ENCODE peak calls at places on chromosomes 12 and 14, in ten cellular contexts. L is A549, O is suprapubic skin, B is ovary, P is sigmoid colon, T is stomach, V is SK-N-SH, W is upper lobe of left lung, E is transverse colon, D is GM12878. Y is an unnamed sample.

GRCh38 chr14:71662291-71662790 is 269.9 kb upstream of the RGS6 start:
- DNase-seq in L (no peak), O (no peak), B (no peak), P (no peak), T (no peak), V (no peak), W (no peak), E (no peak), D (no peak), Y (no peak)

GRCh38 chr12:100043657-100044056 is 58.9 kb upstream of the ANKS1B start:
- DNase-seq in L (no peak), O (no peak), B (no peak), P (no peak), T (no peak), V (no peak), W (no peak), E (no peak), D (no peak), Y (no peak)

GRCh38 chr12:14691560-14691959 is 4.8 kb downstream of the GUCY2C start:
- DNase-seq in L (no peak), O (peak; percentile 81), B (no peak), P (peak; percentile 71), T (peak; percentile 53), V (no peak), W (peak; percentile 80), E (peak; percentile 49), D (no peak), Y (peak; percentile 73)

GRCh38 chr12:10101042-10101579 is 2.3 kb upstream of the CLEC1A start:
- DNase-seq in L (no peak), O (no peak), B (no peak), P (peak; percentile 74), T (no peak), V (peak; percentile 14), W (no peak), E (no peak), D (no peak), Y (no peak)

GRCh38 chr12:46710125-46710743 is 115.6 kb downstream of the SLC38A4 start:
- DNase-seq in L (no peak), O (no peak), B (no peak), P (no peak), T (no peak), V (no peak), W (no peak), E (no peak), D (no peak), Y (no peak)

GRCh38 chr12:14664434-14665023 is 31.9 kb downstream of the GUCY2C start:
- DNase-seq in L (peak; percentile 58), O (no peak), B (no peak), P (no peak), T (peak; percentile 30), V (peak; percentile 15), W (no peak), E (peak; percentile 22), D (no peak), Y (no peak)

GRCh38 chr14:31025335-31026075 is at the start of gene AP4S1:
- DNase-seq in L (peak; percentile 31), O (peak; percentile 83), B (peak; percentile 70), P (peak; percentile 75), T (peak; percentile 36), V (peak; percentile 65), W (peak; percentile 50), E (peak; percentile 55), D (no peak), Y (peak; percentile 24)

GRCh38 chr12:132634411-132634990 is 15.9 kb downstream of the P2RX2 start:
- DNase-seq in L (no peak), O (no peak), B (no peak), P (peak; percentile 52), T (no peak), V (no peak), W (no peak), E (no peak), D (no peak), Y (no peak)

GRCh38 chr12:122870867-122871664 is 24.9 kb downstream of the VPS37B start:
- DNase-seq in L (no peak), O (peak; percentile 79), B (peak; percentile 14), P (peak; percentile 72), T (peak; percentile 73), V (peak; percentile 30), W (peak; percentile 37), E (peak; percentile 53), D (no peak), Y (no peak)

GRCh38 chr14:102363182-102363952 is 626 bp downstream of the TECPR2 start:
- DNase-seq in L (peak; percentile 16), O (peak; percentile 83), B (no peak), P (peak; percentile 74), T (peak; percentile 40), V (no peak), W (peak; percentile 39), E (peak; percentile 40), D (no peak), Y (no peak)

GRCh38 chr12:116916714-116917114 is 6.0 kb downstream of the FBXW8 start:
- DNase-seq in L (peak; percentile 90), O (no peak), B (no peak), P (no peak), T (peak; percentile 37), V (no peak), W (peak; percentile 86), E (peak; percentile 9), D (peak; percentile 51), Y (no peak)

GRCh38 chr14:100307215-100308111 is 1.2 kb upstream of the SLC25A29 start:
- DNase-seq in L (no peak), O (no peak), B (no peak), P (no peak), T (peak; percentile 46), V (peak; percentile 78), W (peak; percentile 45), E (peak; percentile 32), D (no peak), Y (no peak)

GRCh38 chr14:58944226-58944769 is 244.2 kb upstream of the DAAM1 start:
- DNase-seq in L (peak; percentile 3), O (no peak), B (no peak), P (no peak), T (no peak), V (no peak), W (no peak), E (peak; percentile 59), D (no peak), Y (no peak)

DNA sequence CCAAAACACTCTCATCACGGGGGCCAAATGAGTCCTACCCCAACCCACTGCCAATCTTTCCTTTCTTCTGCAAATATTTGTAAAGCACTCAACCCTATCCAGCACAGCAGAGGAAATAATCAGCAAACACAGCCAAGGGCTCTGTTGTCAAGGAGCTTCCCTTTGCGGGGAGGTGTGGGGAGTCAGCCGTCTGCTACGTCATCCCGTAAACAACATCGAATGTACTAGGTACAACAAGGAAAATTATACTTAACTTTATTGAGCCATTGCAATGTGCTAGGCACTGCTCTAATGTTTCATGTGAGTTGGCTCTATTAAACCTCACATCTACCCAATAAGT is 22.8 kb downstream of the TMEM63C start:
- DNase-seq in L (no peak), O (no peak), B (no peak), P (no peak), T (no peak), V (no peak), W (no peak), E (no peak), D (no peak), Y (no peak)
- H3K4me1 ChIP-seq in L (no peaks in the 10 kb centered on the region), O (no peaks in the 10 kb centered on the region), B (no peaks in the 10 kb centered on the region), P (no peaks in the 10 kb centered on the region), T (no peaks in the 10 kb centered on the region), V (no peaks in the 10 kb centered on the region), W (no peaks in the 10 kb centered on the region), E (no peaks in the 10 kb centered on the region), D (no peaks in the 10 kb centered on the region), Y (no peaks in the 10 kb centered on the region)

DNA sequence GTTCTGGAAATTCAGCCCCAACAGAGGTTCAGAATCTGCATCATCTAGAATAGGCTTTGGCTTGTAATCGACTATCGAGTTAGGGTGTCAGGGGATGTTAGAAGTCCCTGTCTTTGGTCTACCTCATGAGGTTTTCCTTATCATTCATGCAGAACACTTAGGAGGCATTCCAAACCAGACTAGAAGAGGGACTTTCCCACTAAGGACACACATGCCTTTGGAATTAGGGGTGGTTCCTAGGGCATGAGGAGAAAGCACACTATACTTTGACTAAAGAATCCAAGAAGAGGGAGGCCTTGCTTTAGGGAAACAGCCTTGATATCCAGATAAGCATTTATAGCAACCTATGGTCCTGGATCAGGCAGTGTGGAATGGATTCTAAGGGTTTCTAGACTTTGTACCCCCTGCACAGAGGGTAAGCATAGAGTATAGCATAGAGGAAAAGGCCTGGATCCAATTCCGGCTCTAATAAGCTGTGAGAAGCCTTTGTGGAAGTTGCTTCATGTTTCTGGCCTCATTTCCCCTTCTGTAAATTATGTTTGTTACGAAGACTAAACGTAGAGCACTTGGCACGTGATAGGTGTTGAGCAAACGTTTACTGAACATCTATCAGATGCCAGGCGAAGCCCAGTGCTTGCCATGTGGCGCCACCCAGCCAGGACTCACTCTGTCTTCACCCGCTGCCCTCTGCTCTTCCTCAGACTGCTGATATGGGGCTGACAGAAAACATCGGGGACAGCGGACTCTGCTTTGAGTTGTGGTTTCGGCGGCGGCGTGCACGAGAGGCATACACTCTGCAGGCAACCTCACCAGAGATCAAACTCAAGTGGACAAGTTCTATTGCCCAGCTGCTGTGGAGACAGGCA is 13.2 kb downstream of the ZNF219 start:
- DNase-seq in L (no peak), O (no peak), B (no peak), P (peak; percentile 84), T (peak; percentile 63), V (peak; percentile 15), W (peak; percentile 87), E (no peak), D (no peak), Y (no peak)
- TF ChIP-seq EP300 in L (no peak), O (no peak), B (no peak), P (no peak), T (no peak), V (no peak), W (no peak), E (no peak), D (no peak), Y (peak; percentile 11)

DNA sequence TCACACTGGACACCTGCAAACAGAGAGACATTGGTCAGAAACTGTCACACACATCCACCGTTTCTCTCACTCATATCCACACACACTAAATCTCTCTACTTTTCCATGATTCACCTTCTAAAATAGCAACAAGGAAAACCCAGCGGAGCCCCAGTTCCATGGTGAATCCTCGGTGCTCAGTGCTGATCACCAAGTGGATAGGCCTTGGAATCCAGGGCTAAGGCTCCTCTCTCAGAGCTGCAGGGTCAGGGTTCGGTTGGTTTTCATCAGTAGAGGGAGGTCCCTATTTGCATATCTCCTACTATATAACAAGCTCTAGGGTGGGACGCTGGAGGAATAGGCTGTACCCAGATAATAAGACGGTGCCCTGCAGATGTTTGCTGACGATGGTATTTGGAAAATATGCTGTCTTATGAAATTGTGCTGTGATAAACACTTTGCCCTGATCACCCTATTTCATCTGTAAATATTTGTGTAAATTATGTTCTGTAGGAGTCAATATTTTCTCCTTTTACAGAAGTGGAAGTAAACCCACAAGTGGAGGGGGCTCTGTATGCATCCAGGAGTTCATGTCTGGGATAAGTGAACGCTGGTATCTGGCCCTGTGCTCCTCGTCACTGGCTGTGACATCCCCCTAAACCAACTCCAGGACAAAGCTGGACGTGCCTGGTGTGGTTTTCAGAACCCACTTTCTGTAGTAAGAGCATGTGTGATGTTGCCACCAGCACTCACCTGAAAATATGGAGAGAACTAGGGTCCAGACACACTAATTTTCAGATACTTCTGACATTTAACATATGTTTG is 709.2 kb downstream of the TMEM121 start:
- DNase-seq in L (no peak), O (no peak), B (no peak), P (no peak), T (no peak), V (no peak), W (no peak), E (no peak), D (no peak), Y (no peak)
- H3K9me3 ChIP-seq in L (no peaks in the 10 kb centered on the region), O (no peaks in the 10 kb centered on the region), B (no peaks in the 10 kb centered on the region), P (no peaks in the 10 kb centered on the region), T (no peaks in the 10 kb centered on the region), V (no peaks in the 10 kb centered on the region), W (no peaks in the 10 kb centered on the region), E (no peaks in the 10 kb centered on the region), D (no peaks in the 10 kb centered on the region), Y (no peaks in the 10 kb centered on the region)

GRCh38 chr14:80981673-80982072 is 26.3 kb downstream of the TSHR start:
- DNase-seq in L (no peak), O (no peak), B (no peak), P (no peak), T (no peak), V (no peak), W (no peak), E (no peak), D (no peak), Y (no peak)
- H3K4me1 ChIP-seq in L (no peaks in the 10 kb centered on the region), O (no peaks in the 10 kb centered on the region), B (no peaks in the 10 kb centered on the region), P (no peaks in the 10 kb centered on the region), T (no peaks in the 10 kb centered on the region), V (no peaks in the 10 kb centered on the region), W (no peaks in the 10 kb centered on the region), E (no peaks in the 10 kb centered on the region), D (no peaks in the 10 kb centered on the region), Y (no peaks in the 10 kb centered on the region)